ENCODE peak calls at places on chromosomes 6 and 20, in ten cellular contexts. V is Peyer's patch, R is A549, F is heart left ventricle, E is stomach, H is IMR-90, U is NB4, J is lower leg skin, O is body of pancreas, S is GM12892. Z is an unnamed sample.
A peak's percentile ranks its signal among the peaks of the same experiment; 100 is the strongest.

GRCh38 chr6:121526282-121526681 is 90.8 kb downstream of the GJA1 start:
- DNase-seq in H (no peak), R (no peak), U (no peak), J (no peak), O (no peak), V (no peak), S (no peak), F (no peak), E (no peak), Z (peak; percentile 1)

GRCh38 chr6:73746776-73747175 is 50.8 kb downstream of the CD109 start:
- DNase-seq in E (no peak), H (peak; percentile 52), U (no peak), S (no peak), F (no peak), V (no peak), R (no peak), J (no peak), O (no peak), Z (no peak)

GRCh38 chr20:23889775-23890187 is 10.2 kb upstream of the CST5 start:
- DNase-seq in R (peak; percentile 63), J (no peak), O (peak; percentile 71), E (peak; percentile 31), F (no peak), V (no peak), S (no peak), H (peak; percentile 24), U (peak; percentile 60), Z (peak; percentile 40)

GRCh38 chr6:16238057-16238657 is at the start of gene GMPR:
- DNase-seq in U (peak; percentile 80), V (peak; percentile 83), F (peak; percentile 89), E (peak; percentile 88), R (no peak), J (peak; percentile 75), O (peak; percentile 87), S (peak; percentile 71), H (peak; percentile 39), Z (peak; percentile 97)

GRCh38 chr6:166436195-166437139 is 53.7 kb upstream of the MPC1 start:
- DNase-seq in R (no peak), U (no peak), J (no peak), H (no peak), F (no peak), S (no peak), E (peak; percentile 17), O (no peak), V (no peak), Z (no peak)

GRCh38 chr6:101386982-101387381 is 6.5 kb upstream of the GRIK2 start:
- DNase-seq in U (no peak), S (no peak), F (no peak), R (no peak), J (no peak), E (no peak), V (no peak), H (no peak), O (no peak), Z (no peak)

GRCh38 chr20:43914697-43915208 is at the start of gene TOX2:
- DNase-seq in R (peak; percentile 60), F (no peak), U (peak; percentile 49), J (no peak), E (no peak), S (peak; percentile 74), V (peak; percentile 73), H (no peak), O (peak; percentile 22), Z (peak; percentile 5)

GRCh38 chr6:169320013-169320412 is 66.4 kb upstream of the THBS2 start:
- DNase-seq in R (no peak), J (no peak), S (no peak), U (no peak), H (peak; percentile 31), F (no peak), E (no peak), V (no peak), O (no peak), Z (no peak)

GRCh38 chr20:41701596-41702350 is 83.6 kb upstream of the CHD6 start:
- DNase-seq in S (no peak), O (no peak), E (no peak), J (no peak), U (no peak), R (no peak), H (no peak), F (no peak), V (no peak), Z (no peak)

GRCh38 chr6:6586671-6587526 is 1.6 kb upstream of the LY86 start:
- DNase-seq in E (no peak), O (no peak), S (no peak), R (no peak), V (peak; percentile 83), F (no peak), H (no peak), U (peak; percentile 75), J (no peak), Z (no peak)

GRCh38 chr6:39865011-39865888 is 69.0 kb downstream of the MOCS1 start:
- DNase-seq in O (peak; percentile 79), F (peak; percentile 73), R (peak; percentile 26), E (peak; percentile 81), U (peak; percentile 63), S (peak; percentile 58), V (peak; percentile 89), J (peak; percentile 44), H (peak; percentile 60), Z (peak; percentile 72)

GRCh38 chr6:147724454-147724853 is 216.0 kb downstream of the SAMD5 start:
- DNase-seq in V (no peak), U (no peak), O (no peak), H (no peak), S (no peak), R (no peak), F (no peak), E (no peak), J (no peak), Z (no peak)

GRCh38 chr6:113859349-113860164 is 2.4 kb downstream of the MARCKS start:
- DNase-seq in F (peak; percentile 40), E (peak; percentile 52), R (no peak), U (no peak), V (peak; percentile 62), H (peak; percentile 26), J (no peak), O (peak; percentile 42), S (no peak), Z (no peak)

GRCh38 chr20:48901326-48901725 is 20.2 kb upstream of the ARFGEF2 start:
- DNase-seq in J (no peak), H (no peak), O (no peak), U (peak; percentile 92), R (no peak), V (no peak), S (no peak), F (no peak), E (no peak), Z (no peak)

GRCh38 chr20:35144694-35145093 is 2.4 kb downstream of the EDEM2 start:
- DNase-seq in J (no peak), R (no peak), H (no peak), U (peak; percentile 68), O (no peak), V (peak; percentile 67), S (no peak), F (no peak), E (no peak), Z (no peak)

GRCh38 chr20:35151739-35152138 is 4.6 kb upstream of the EDEM2 start:
- DNase-seq in H (peak; percentile 41), F (no peak), O (no peak), V (no peak), E (no peak), R (no peak), J (no peak), S (no peak), U (no peak), Z (no peak)

GRCh38 chr20:35146299-35146921 is 726 bp downstream of the EDEM2 start:
- DNase-seq in J (peak; percentile 22), H (no peak), V (peak; percentile 66), F (no peak), O (peak; percentile 28), R (peak; percentile 78), U (peak; percentile 51), S (no peak), E (no peak), Z (peak; percentile 58)

GRCh38 chr20:35145141-35145564 is 2.0 kb downstream of the EDEM2 start:
- DNase-seq in H (peak; percentile 72), E (no peak), R (peak; percentile 77), O (no peak), U (peak; percentile 72), J (no peak), S (no peak), F (no peak), V (peak; percentile 61), Z (peak; percentile 42)

DNA sequence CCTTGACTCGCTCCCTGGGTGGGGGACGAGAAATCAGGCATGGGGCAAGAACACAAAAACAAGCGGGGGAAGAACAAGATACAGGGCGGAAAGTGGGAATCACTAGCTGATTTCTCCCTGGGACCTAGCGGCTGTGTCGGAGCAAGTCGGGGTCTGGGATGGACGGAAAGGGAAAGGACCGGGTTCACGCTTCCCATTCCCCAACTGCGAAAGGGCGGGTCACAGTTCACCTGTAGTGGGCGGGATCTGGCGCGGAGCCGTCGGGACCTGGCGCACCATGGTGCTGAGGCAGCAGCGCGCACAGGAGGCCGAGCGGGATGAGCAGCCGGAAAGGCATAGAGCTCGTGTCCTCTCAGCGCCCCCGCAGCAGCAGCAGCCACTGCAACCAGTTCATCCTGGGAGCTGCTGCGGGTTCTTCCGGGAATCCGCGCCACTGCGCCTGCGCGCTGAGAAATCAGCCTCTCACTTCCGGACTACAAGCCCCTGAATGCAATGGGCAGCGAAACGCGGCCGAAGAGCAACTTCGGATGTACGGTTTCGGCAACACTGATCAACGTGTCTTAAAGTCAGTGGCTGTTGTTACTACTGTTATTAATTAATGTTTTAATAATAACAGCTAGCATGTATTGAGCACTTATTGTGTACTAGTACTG is at the start of gene EDEM2:
- DNase-seq in H (peak; percentile 96), E (peak; percentile 94), S (peak; percentile 78), O (peak; percentile 95), R (peak; percentile 97), F (peak; percentile 97), U (peak; percentile 97), V (peak; percentile 97), J (peak; percentile 91), Z (peak; percentile 96)
- TF ChIP-seq POLR2A in H (no peak), E (no peak), S (peak; percentile 69), O (peak; percentile 81), R (peak; percentile 81), F (peak; percentile 73), U (peak; percentile 85), V (peak; percentile 72), J (no peak), Z (peak; percentile 86)

GRCh38 chr20:62648318-62648995 is 6.2 kb downstream of the SLCO4A1 start:
- DNase-seq in V (no peak), O (no peak), S (no peak), H (no peak), F (no peak), E (no peak), U (no peak), J (no peak), R (no peak), Z (no peak)
- TF ChIP-seq POLR2A in V (no peak), O (no peak), S (no peak), H (no peak), F (no peak), E (no peak), U (no peak), J (no peak), R (no peak), Z (no peak)

GRCh38 chr6:151390276-151391020 is 911 bp downstream of the ZBTB2 start:
- DNase-seq in U (peak; percentile 99), O (peak; percentile 98), R (peak; percentile 74), F (peak; percentile 98), S (peak; percentile 87), J (peak; percentile 96), V (peak; percentile 98), E (peak; percentile 97), H (peak; percentile 98), Z (peak; percentile 98)
- TF ChIP-seq POLR2A in U (peak; percentile 35), O (peak; percentile 41), R (peak; percentile 53), F (peak; percentile 13), S (peak; percentile 74), J (no peak), V (peak; percentile 72), E (no peak), H (no peak), Z (peak; percentile 54)

GRCh38 chr6:158730175-158730907 is 80.5 kb downstream of the SYTL3 start:
- DNase-seq in E (no peak), R (no peak), S (no peak), V (no peak), J (no peak), H (no peak), F (no peak), U (no peak), O (no peak), Z (no peak)
- TF ChIP-seq POLR2A in E (no peak), R (no peak), S (no peak), V (no peak), J (no peak), H (no peak), F (no peak), U (no peak), O (no peak), Z (no peak)